ENCODE peak calls at places on chromosomes 5 and 9, in nine cellular contexts. One of them, this sample, is unnamed.

GRCh38 chr9:89961616-89962341 is 357.0 kb downstream of the GADD45G start:
- DNase-seq in fibroblast of pulmonary artery: no peak
- DNase-seq in endodermal cell: no peak
- DNase-seq in prostate gland: no peak
- DNase-seq in upper lobe of left lung: no peak
- DNase-seq in keratinocyte: no peak
- DNase-seq in esophagus muscularis mucosa: no peak
- DNase-seq in HFF-Myc: no peak
- DNase-seq in SK-N-SH: no peak
- DNase-seq in this sample: no peak

GRCh38 chr5:139666551-139666950 is 18.4 kb downstream of the CXXC5 start:
- DNase-seq in fibroblast of pulmonary artery: no peak
- DNase-seq in endodermal cell: no peak
- DNase-seq in prostate gland: no peak
- DNase-seq in upper lobe of left lung: no peak
- DNase-seq in keratinocyte: no peak
- DNase-seq in esophagus muscularis mucosa: no peak
- DNase-seq in HFF-Myc: no peak
- DNase-seq in SK-N-SH: no peak
- DNase-seq in this sample: no peak

GRCh38 chr5:31106259-31106658 is 87.2 kb upstream of the CDH6 start:
- DNase-seq in fibroblast of pulmonary artery: no peak
- DNase-seq in endodermal cell: no peak
- DNase-seq in prostate gland: no peak
- DNase-seq in upper lobe of left lung: no peak
- DNase-seq in keratinocyte: no peak
- DNase-seq in esophagus muscularis mucosa: no peak
- DNase-seq in HFF-Myc: no peak
- DNase-seq in SK-N-SH: no peak
- DNase-seq in this sample: no peak

GRCh38 chr9:132069046-132069898 is 10.4 kb downstream of the MED27 start:
- DNase-seq in fibroblast of pulmonary artery: peak
- DNase-seq in endodermal cell: no peak
- DNase-seq in prostate gland: no peak
- DNase-seq in upper lobe of left lung: no peak
- DNase-seq in keratinocyte: no peak
- DNase-seq in esophagus muscularis mucosa: no peak
- DNase-seq in HFF-Myc: no peak
- DNase-seq in SK-N-SH: no peak
- DNase-seq in this sample: no peak

GRCh38 chr9:121133104-121133816 is 58.5 kb downstream of the CNTRL start:
- DNase-seq in fibroblast of pulmonary artery: no peak
- DNase-seq in endodermal cell: peak
- DNase-seq in prostate gland: peak
- DNase-seq in upper lobe of left lung: peak
- DNase-seq in keratinocyte: no peak
- DNase-seq in esophagus muscularis mucosa: no peak
- DNase-seq in HFF-Myc: no peak
- DNase-seq in SK-N-SH: no peak
- DNase-seq in this sample: no peak

GRCh38 chr9:106921989-106922388 is 59.0 kb downstream of the ZNF462 start:
- DNase-seq in fibroblast of pulmonary artery: peak
- DNase-seq in endodermal cell: no peak
- DNase-seq in prostate gland: no peak
- DNase-seq in upper lobe of left lung: no peak
- DNase-seq in keratinocyte: no peak
- DNase-seq in esophagus muscularis mucosa: no peak
- DNase-seq in HFF-Myc: no peak
- DNase-seq in SK-N-SH: no peak
- DNase-seq in this sample: no peak

GRCh38 chr9:113501821-113502220 is 38.3 kb downstream of the RGS3 start:
- DNase-seq in fibroblast of pulmonary artery: no peak
- DNase-seq in endodermal cell: no peak
- DNase-seq in prostate gland: no peak
- DNase-seq in upper lobe of left lung: no peak
- DNase-seq in keratinocyte: no peak
- DNase-seq in esophagus muscularis mucosa: no peak
- DNase-seq in HFF-Myc: no peak
- DNase-seq in SK-N-SH: no peak
- DNase-seq in this sample: no peak

GRCh38 chr5:171307843-171308452 is 1.1 kb upstream of the TLX3 start:
- DNase-seq in fibroblast of pulmonary artery: no peak
- DNase-seq in endodermal cell: peak
- DNase-seq in prostate gland: no peak
- DNase-seq in upper lobe of left lung: no peak
- DNase-seq in keratinocyte: no peak
- DNase-seq in esophagus muscularis mucosa: no peak
- DNase-seq in HFF-Myc: no peak
- DNase-seq in SK-N-SH: no peak
- DNase-seq in this sample: no peak

GRCh38 chr5:149152317-149152746 is 11.0 kb downstream of the ABLIM3 start:
- DNase-seq in fibroblast of pulmonary artery: peak
- DNase-seq in endodermal cell: no peak
- DNase-seq in prostate gland: no peak
- DNase-seq in upper lobe of left lung: no peak
- DNase-seq in keratinocyte: no peak
- DNase-seq in esophagus muscularis mucosa: no peak
- DNase-seq in HFF-Myc: peak
- DNase-seq in SK-N-SH: no peak
- DNase-seq in this sample: no peak

GRCh38 chr5:149149942-149150341 is 8.6 kb downstream of the ABLIM3 start:
- DNase-seq in fibroblast of pulmonary artery: peak
- DNase-seq in endodermal cell: peak
- DNase-seq in prostate gland: no peak
- DNase-seq in upper lobe of left lung: no peak
- DNase-seq in keratinocyte: no peak
- DNase-seq in esophagus muscularis mucosa: no peak
- DNase-seq in HFF-Myc: no peak
- DNase-seq in SK-N-SH: no peak
- DNase-seq in this sample: no peak

GRCh38 chr5:149150457-149150856 is 9.2 kb downstream of the ABLIM3 start:
- DNase-seq in fibroblast of pulmonary artery: peak
- DNase-seq in endodermal cell: no peak
- DNase-seq in prostate gland: no peak
- DNase-seq in upper lobe of left lung: no peak
- DNase-seq in keratinocyte: no peak
- DNase-seq in esophagus muscularis mucosa: no peak
- DNase-seq in HFF-Myc: no peak
- DNase-seq in SK-N-SH: no peak
- DNase-seq in this sample: no peak

GRCh38 chr5:149153193-149153750 is 12.0 kb downstream of the ABLIM3 start:
- DNase-seq in fibroblast of pulmonary artery: no peak
- DNase-seq in endodermal cell: no peak
- DNase-seq in prostate gland: no peak
- DNase-seq in upper lobe of left lung: no peak
- DNase-seq in keratinocyte: no peak
- DNase-seq in esophagus muscularis mucosa: no peak
- DNase-seq in HFF-Myc: no peak
- DNase-seq in SK-N-SH: no peak
- DNase-seq in this sample: no peak

GRCh38 chr5:149151717-149152116 is 10.4 kb downstream of the ABLIM3 start:
- DNase-seq in fibroblast of pulmonary artery: peak
- DNase-seq in endodermal cell: peak
- DNase-seq in prostate gland: no peak
- DNase-seq in upper lobe of left lung: no peak
- DNase-seq in keratinocyte: no peak
- DNase-seq in esophagus muscularis mucosa: no peak
- DNase-seq in HFF-Myc: no peak
- DNase-seq in SK-N-SH: no peak
- DNase-seq in this sample: no peak
- TF ChIP-seq CTCF in fibroblast of pulmonary artery: peak
- TF ChIP-seq CTCF in endodermal cell: peak
- TF ChIP-seq CTCF in prostate gland: no peak
- TF ChIP-seq CTCF in upper lobe of left lung: peak
- TF ChIP-seq CTCF in keratinocyte: peak
- TF ChIP-seq CTCF in esophagus muscularis mucosa: peak
- TF ChIP-seq CTCF in HFF-Myc: peak
- TF ChIP-seq CTCF in SK-N-SH: peak
- TF ChIP-seq CTCF in this sample: peak

GRCh38 chr5:150291388-150292385 is 2.1 kb upstream of the CAMK2A start:
- DNase-seq in fibroblast of pulmonary artery: no peak
- DNase-seq in endodermal cell: peak
- DNase-seq in prostate gland: no peak
- DNase-seq in upper lobe of left lung: no peak
- DNase-seq in keratinocyte: no peak
- DNase-seq in esophagus muscularis mucosa: no peak
- DNase-seq in HFF-Myc: no peak
- DNase-seq in SK-N-SH: no peak
- DNase-seq in this sample: no peak

GRCh38 chr5:150288361-150288760 is 1.2 kb downstream of the CAMK2A start:
- DNase-seq in fibroblast of pulmonary artery: no peak
- DNase-seq in endodermal cell: no peak
- DNase-seq in prostate gland: no peak
- DNase-seq in upper lobe of left lung: no peak
- DNase-seq in keratinocyte: no peak
- DNase-seq in esophagus muscularis mucosa: no peak
- DNase-seq in HFF-Myc: no peak
- DNase-seq in SK-N-SH: no peak
- DNase-seq in this sample: no peak

GRCh38 chr5:150286820-150287219 is 2.8 kb downstream of the CAMK2A start:
- DNase-seq in fibroblast of pulmonary artery: no peak
- DNase-seq in endodermal cell: peak
- DNase-seq in prostate gland: no peak
- DNase-seq in upper lobe of left lung: no peak
- DNase-seq in keratinocyte: no peak
- DNase-seq in esophagus muscularis mucosa: no peak
- DNase-seq in HFF-Myc: no peak
- DNase-seq in SK-N-SH: peak
- DNase-seq in this sample: no peak

GRCh38 chr5:150293091-150293941 is 3.7 kb upstream of the CAMK2A start:
- DNase-seq in fibroblast of pulmonary artery: no peak
- DNase-seq in endodermal cell: peak
- DNase-seq in prostate gland: no peak
- DNase-seq in upper lobe of left lung: no peak
- DNase-seq in keratinocyte: no peak
- DNase-seq in esophagus muscularis mucosa: no peak
- DNase-seq in HFF-Myc: no peak
- DNase-seq in SK-N-SH: no peak
- DNase-seq in this sample: no peak

DNA sequence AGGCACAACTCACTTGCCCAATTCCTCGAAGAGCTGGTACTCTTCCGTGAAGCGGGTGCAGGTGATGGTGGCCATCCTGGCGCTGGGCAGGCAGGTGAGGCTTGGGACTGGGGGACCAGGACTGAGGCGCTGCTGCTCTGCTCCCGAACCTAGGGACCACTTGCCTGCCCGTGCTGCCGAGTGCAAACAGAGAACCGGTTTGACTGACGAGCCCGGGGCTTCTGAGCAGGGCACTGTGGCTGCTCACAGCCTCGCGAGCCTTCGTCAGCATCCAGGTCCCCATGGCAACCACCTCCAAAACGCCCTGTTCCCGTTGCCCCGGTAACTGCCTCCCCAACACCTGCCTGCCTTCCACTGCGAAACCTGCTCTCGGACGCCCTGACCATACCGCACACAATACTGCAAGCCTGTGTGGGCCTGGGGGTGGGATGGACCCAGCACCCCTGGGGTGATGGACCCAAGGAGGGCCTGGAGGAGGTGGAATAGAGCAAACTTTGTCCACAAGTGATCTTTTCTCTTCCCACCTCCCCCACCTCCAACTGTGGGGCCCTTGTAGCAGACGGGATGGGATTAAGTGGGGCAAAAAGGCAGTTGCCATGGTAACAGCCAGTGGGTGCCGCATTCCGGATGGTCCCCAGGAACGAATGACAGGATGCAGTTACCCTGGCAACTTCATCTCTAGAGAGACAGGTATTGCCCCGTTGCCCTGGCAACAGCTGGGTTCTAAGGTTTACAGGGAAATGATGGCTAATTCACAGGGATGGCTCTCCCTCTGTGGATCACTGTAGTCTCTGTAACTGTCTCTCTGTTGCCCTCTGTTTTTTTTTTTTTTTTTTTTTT is at the start of gene CAMK2A:
- DNase-seq in fibroblast of pulmonary artery: no peak
- DNase-seq in endodermal cell: peak
- DNase-seq in prostate gland: no peak
- DNase-seq in upper lobe of left lung: no peak
- DNase-seq in keratinocyte: no peak
- DNase-seq in esophagus muscularis mucosa: no peak
- DNase-seq in HFF-Myc: no peak
- DNase-seq in SK-N-SH: peak
- DNase-seq in this sample: no peak
- TF ChIP-seq CTCF in fibroblast of pulmonary artery: no peak
- TF ChIP-seq CTCF in endodermal cell: no peak
- TF ChIP-seq CTCF in prostate gland: no peak
- TF ChIP-seq CTCF in upper lobe of left lung: no peak
- TF ChIP-seq CTCF in keratinocyte: no peak
- TF ChIP-seq CTCF in esophagus muscularis mucosa: no peak
- TF ChIP-seq CTCF in HFF-Myc: no peak
- TF ChIP-seq CTCF in SK-N-SH: no peak
- TF ChIP-seq CTCF in this sample: no peak

DNA sequence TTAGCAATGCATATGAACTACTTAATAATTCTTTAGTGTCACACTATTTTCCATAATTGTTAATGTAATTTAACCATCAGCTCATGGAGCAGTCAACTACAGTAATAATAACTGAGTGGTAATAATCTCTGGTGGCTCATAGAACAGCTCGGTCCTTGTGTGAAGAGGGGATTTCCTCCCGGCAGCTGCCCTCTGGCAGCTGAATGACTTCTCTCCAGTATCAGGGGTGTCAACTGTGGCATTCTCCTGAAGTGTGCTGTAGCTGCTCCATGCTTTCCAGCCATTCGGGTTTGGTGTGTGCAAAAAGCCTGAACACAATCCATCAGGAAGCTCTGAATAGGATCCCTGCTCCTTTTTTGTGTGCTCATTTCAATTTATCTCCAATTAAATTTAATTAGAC is 59.7 kb upstream of the BARX1 start:
- DNase-seq in fibroblast of pulmonary artery: no peak
- DNase-seq in endodermal cell: no peak
- DNase-seq in prostate gland: no peak
- DNase-seq in upper lobe of left lung: no peak
- DNase-seq in keratinocyte: no peak
- DNase-seq in esophagus muscularis mucosa: peak
- DNase-seq in HFF-Myc: no peak
- DNase-seq in SK-N-SH: no peak
- DNase-seq in this sample: no peak
- TF ChIP-seq CTCF in fibroblast of pulmonary artery: no peak
- TF ChIP-seq CTCF in endodermal cell: no peak
- TF ChIP-seq CTCF in prostate gland: no peak
- TF ChIP-seq CTCF in upper lobe of left lung: no peak
- TF ChIP-seq CTCF in keratinocyte: no peak
- TF ChIP-seq CTCF in esophagus muscularis mucosa: no peak
- TF ChIP-seq CTCF in HFF-Myc: no peak
- TF ChIP-seq CTCF in SK-N-SH: no peak
- TF ChIP-seq CTCF in this sample: no peak

GRCh38 chr5:2998106-2998505 is 246.6 kb upstream of the IRX2 start:
- DNase-seq in fibroblast of pulmonary artery: no peak
- DNase-seq in endodermal cell: no peak
- DNase-seq in prostate gland: no peak
- DNase-seq in upper lobe of left lung: no peak
- DNase-seq in keratinocyte: no peak
- DNase-seq in esophagus muscularis mucosa: peak
- DNase-seq in HFF-Myc: no peak
- DNase-seq in SK-N-SH: no peak
- DNase-seq in this sample: no peak

GRCh38 chr5:2999926-3000325 is 248.4 kb upstream of the IRX2 start:
- DNase-seq in fibroblast of pulmonary artery: no peak
- DNase-seq in endodermal cell: no peak
- DNase-seq in prostate gland: no peak
- DNase-seq in upper lobe of left lung: no peak
- DNase-seq in keratinocyte: no peak
- DNase-seq in esophagus muscularis mucosa: no peak
- DNase-seq in HFF-Myc: no peak
- DNase-seq in SK-N-SH: no peak
- DNase-seq in this sample: no peak

GRCh38 chr5:3002230-3002629 is 250.8 kb upstream of the IRX2 start:
- DNase-seq in fibroblast of pulmonary artery: no peak
- DNase-seq in endodermal cell: no peak
- DNase-seq in prostate gland: no peak
- DNase-seq in upper lobe of left lung: no peak
- DNase-seq in keratinocyte: no peak
- DNase-seq in esophagus muscularis mucosa: no peak
- DNase-seq in HFF-Myc: no peak
- DNase-seq in SK-N-SH: no peak
- DNase-seq in this sample: no peak

GRCh38 chr5:2997179-2997578 is 245.7 kb upstream of the IRX2 start:
- DNase-seq in fibroblast of pulmonary artery: no peak
- DNase-seq in endodermal cell: no peak
- DNase-seq in prostate gland: no peak
- DNase-seq in upper lobe of left lung: no peak
- DNase-seq in keratinocyte: no peak
- DNase-seq in esophagus muscularis mucosa: peak
- DNase-seq in HFF-Myc: no peak
- DNase-seq in SK-N-SH: no peak
- DNase-seq in this sample: no peak

GRCh38 chr5:3000631-3001030 is 249.2 kb upstream of the IRX2 start:
- DNase-seq in fibroblast of pulmonary artery: no peak
- DNase-seq in endodermal cell: no peak
- DNase-seq in prostate gland: no peak
- DNase-seq in upper lobe of left lung: no peak
- DNase-seq in keratinocyte: no peak
- DNase-seq in esophagus muscularis mucosa: peak
- DNase-seq in HFF-Myc: no peak
- DNase-seq in SK-N-SH: no peak
- DNase-seq in this sample: no peak
- TF ChIP-seq CTCF in fibroblast of pulmonary artery: no peak
- TF ChIP-seq CTCF in endodermal cell: no peak
- TF ChIP-seq CTCF in prostate gland: no peak
- TF ChIP-seq CTCF in upper lobe of left lung: no peak
- TF ChIP-seq CTCF in keratinocyte: no peak
- TF ChIP-seq CTCF in esophagus muscularis mucosa: no peak
- TF ChIP-seq CTCF in HFF-Myc: no peak
- TF ChIP-seq CTCF in SK-N-SH: no peak
- TF ChIP-seq CTCF in this sample: no peak

This sample was measured in CD14-positive monocyte.